ENCODE peak calls at places on chromosomes 13 and 19, in ten cellular contexts. One of them, this sample, is unnamed.

GRCh38 chr13:76879876-76880270 is 6.3 kb downstream of the KCTD12 start:
- DNase-seq in lower leg skin: no peak
- DNase-seq in upper lobe of right lung: no peak
- DNase-seq in sigmoid colon: no peak
- DNase-seq in bronchial epithelial cell: peak
- DNase-seq in HCT116: no peak
- DNase-seq in AG09319: no peak
- DNase-seq in cardiac muscle cell: no peak
- DNase-seq in RWPE1: no peak
- DNase-seq in HepG2: no peak
- DNase-seq in this sample: no peak

GRCh38 chr13:59664586-59664985 is 499.1 kb downstream of the DIAPH3 start:
- DNase-seq in lower leg skin: no peak
- DNase-seq in upper lobe of right lung: no peak
- DNase-seq in sigmoid colon: no peak
- DNase-seq in bronchial epithelial cell: no peak
- DNase-seq in HCT116: no peak
- DNase-seq in AG09319: no peak
- DNase-seq in cardiac muscle cell: no peak
- DNase-seq in RWPE1: no peak
- DNase-seq in HepG2: no peak
- DNase-seq in this sample: no peak

GRCh38 chr19:2659856-2660432 is 42.5 kb downstream of the GNG7 start:
- DNase-seq in lower leg skin: no peak
- DNase-seq in upper lobe of right lung: no peak
- DNase-seq in sigmoid colon: no peak
- DNase-seq in bronchial epithelial cell: no peak
- DNase-seq in HCT116: no peak
- DNase-seq in AG09319: no peak
- DNase-seq in cardiac muscle cell: no peak
- DNase-seq in RWPE1: no peak
- DNase-seq in HepG2: no peak
- DNase-seq in this sample: no peak

GRCh38 chr13:50415428-50415827 is 400.2 kb downstream of the KCNRG start:
- DNase-seq in lower leg skin: no peak
- DNase-seq in upper lobe of right lung: no peak
- DNase-seq in sigmoid colon: no peak
- DNase-seq in bronchial epithelial cell: no peak
- DNase-seq in HCT116: no peak
- DNase-seq in AG09319: no peak
- DNase-seq in cardiac muscle cell: peak
- DNase-seq in RWPE1: no peak
- DNase-seq in HepG2: no peak
- DNase-seq in this sample: no peak

GRCh38 chr13:86725105-86725504 is 925.9 kb upstream of the SLITRK6 start:
- DNase-seq in lower leg skin: no peak
- DNase-seq in upper lobe of right lung: no peak
- DNase-seq in sigmoid colon: no peak
- DNase-seq in bronchial epithelial cell: no peak
- DNase-seq in HCT116: no peak
- DNase-seq in AG09319: no peak
- DNase-seq in cardiac muscle cell: no peak
- DNase-seq in RWPE1: no peak
- DNase-seq in HepG2: no peak
- DNase-seq in this sample: no peak

GRCh38 chr13:100526299-100527030 is 62.1 kb downstream of the GGACT start:
- DNase-seq in lower leg skin: no peak
- DNase-seq in upper lobe of right lung: no peak
- DNase-seq in sigmoid colon: peak
- DNase-seq in bronchial epithelial cell: no peak
- DNase-seq in HCT116: no peak
- DNase-seq in AG09319: no peak
- DNase-seq in cardiac muscle cell: no peak
- DNase-seq in RWPE1: no peak
- DNase-seq in HepG2: no peak
- DNase-seq in this sample: no peak

GRCh38 chr19:28514166-28514565 is 698.8 kb downstream of the UQCRFS1 start:
- DNase-seq in lower leg skin: no peak
- DNase-seq in upper lobe of right lung: no peak
- DNase-seq in sigmoid colon: no peak
- DNase-seq in bronchial epithelial cell: no peak
- DNase-seq in HCT116: no peak
- DNase-seq in AG09319: no peak
- DNase-seq in cardiac muscle cell: no peak
- DNase-seq in RWPE1: no peak
- DNase-seq in HepG2: no peak
- DNase-seq in this sample: no peak

GRCh38 chr13:45393941-45394570 is 24.1 kb downstream of the SLC25A30 start:
- DNase-seq in lower leg skin: no peak
- DNase-seq in upper lobe of right lung: no peak
- DNase-seq in sigmoid colon: no peak
- DNase-seq in bronchial epithelial cell: peak
- DNase-seq in HCT116: peak
- DNase-seq in AG09319: no peak
- DNase-seq in cardiac muscle cell: peak
- DNase-seq in RWPE1: peak
- DNase-seq in HepG2: peak
- DNase-seq in this sample: no peak

GRCh38 chr19:40270362-40271089 is 14.6 kb downstream of the AKT2 start:
- DNase-seq in lower leg skin: no peak
- DNase-seq in upper lobe of right lung: no peak
- DNase-seq in sigmoid colon: no peak
- DNase-seq in bronchial epithelial cell: no peak
- DNase-seq in HCT116: no peak
- DNase-seq in AG09319: no peak
- DNase-seq in cardiac muscle cell: no peak
- DNase-seq in RWPE1: no peak
- DNase-seq in HepG2: no peak
- DNase-seq in this sample: no peak

GRCh38 chr19:45439569-45440258 is 16.0 kb upstream of the ERCC1 start:
- DNase-seq in lower leg skin: no peak
- DNase-seq in upper lobe of right lung: peak
- DNase-seq in sigmoid colon: peak
- DNase-seq in bronchial epithelial cell: peak
- DNase-seq in HCT116: no peak
- DNase-seq in AG09319: peak
- DNase-seq in cardiac muscle cell: peak
- DNase-seq in RWPE1: peak
- DNase-seq in HepG2: no peak
- DNase-seq in this sample: peak

GRCh38 chr19:33580026-33580644 is 41.6 kb upstream of the CHST8 start:
- DNase-seq in lower leg skin: no peak
- DNase-seq in upper lobe of right lung: no peak
- DNase-seq in sigmoid colon: no peak
- DNase-seq in bronchial epithelial cell: peak
- DNase-seq in HCT116: no peak
- DNase-seq in AG09319: no peak
- DNase-seq in cardiac muscle cell: no peak
- DNase-seq in RWPE1: no peak
- DNase-seq in HepG2: peak
- DNase-seq in this sample: no peak

GRCh38 chr13:32496574-32497160 is 41.9 kb downstream of the N4BP2L2 start:
- DNase-seq in lower leg skin: no peak
- DNase-seq in upper lobe of right lung: no peak
- DNase-seq in sigmoid colon: no peak
- DNase-seq in bronchial epithelial cell: no peak
- DNase-seq in HCT116: no peak
- DNase-seq in AG09319: no peak
- DNase-seq in cardiac muscle cell: peak
- DNase-seq in RWPE1: no peak
- DNase-seq in HepG2: no peak
- DNase-seq in this sample: no peak

GRCh38 chr19:30780456-30780855 is 408.3 kb downstream of the ZNF536 start:
- DNase-seq in lower leg skin: no peak
- DNase-seq in upper lobe of right lung: no peak
- DNase-seq in sigmoid colon: no peak
- DNase-seq in bronchial epithelial cell: no peak
- DNase-seq in HCT116: no peak
- DNase-seq in AG09319: no peak
- DNase-seq in cardiac muscle cell: no peak
- DNase-seq in RWPE1: no peak
- DNase-seq in HepG2: no peak
- DNase-seq in this sample: no peak

GRCh38 chr13:29847501-29847983 is 2.9 kb downstream of the UBL3 start:
- DNase-seq in lower leg skin: peak
- DNase-seq in upper lobe of right lung: no peak
- DNase-seq in sigmoid colon: no peak
- DNase-seq in bronchial epithelial cell: peak
- DNase-seq in HCT116: no peak
- DNase-seq in AG09319: no peak
- DNase-seq in cardiac muscle cell: peak
- DNase-seq in RWPE1: no peak
- DNase-seq in HepG2: peak
- DNase-seq in this sample: peak

GRCh38 chr19:55676384-55676783 is 1.4 kb downstream of the EPN1 start:
- DNase-seq in lower leg skin: no peak
- DNase-seq in upper lobe of right lung: no peak
- DNase-seq in sigmoid colon: no peak
- DNase-seq in bronchial epithelial cell: peak
- DNase-seq in HCT116: no peak
- DNase-seq in AG09319: no peak
- DNase-seq in cardiac muscle cell: peak
- DNase-seq in RWPE1: no peak
- DNase-seq in HepG2: no peak
- DNase-seq in this sample: no peak

DNA sequence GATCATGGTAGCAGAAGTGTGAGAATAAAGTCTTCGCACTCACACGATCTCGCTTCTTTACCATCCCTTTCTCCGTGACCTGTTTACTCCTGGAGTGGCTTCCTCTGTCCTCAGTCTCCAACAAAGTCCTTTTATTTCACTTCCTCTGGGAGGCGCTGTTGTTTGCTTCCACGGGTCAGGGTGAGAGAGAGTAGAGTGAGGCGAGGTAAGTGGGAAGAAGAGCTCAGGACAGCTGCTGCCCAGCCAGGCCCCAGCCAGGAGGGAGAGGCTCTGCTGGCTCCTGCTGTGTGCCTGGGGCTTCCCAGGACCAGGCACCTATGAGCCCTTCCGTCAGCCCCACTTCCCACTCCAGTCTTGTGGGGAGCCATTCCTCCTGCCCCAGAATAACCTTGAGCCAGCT is 242.1 kb downstream of the FGF9 start:
- DNase-seq in lower leg skin: no peak
- DNase-seq in upper lobe of right lung: no peak
- DNase-seq in sigmoid colon: no peak
- DNase-seq in bronchial epithelial cell: no peak
- DNase-seq in HCT116: peak
- DNase-seq in AG09319: no peak
- DNase-seq in cardiac muscle cell: no peak
- DNase-seq in RWPE1: no peak
- DNase-seq in HepG2: no peak
- DNase-seq in this sample: no peak
- TF ChIP-seq CTCF in lower leg skin: no peak
- TF ChIP-seq CTCF in upper lobe of right lung: no peak
- TF ChIP-seq CTCF in sigmoid colon: no peak
- TF ChIP-seq CTCF in bronchial epithelial cell: no peak
- TF ChIP-seq CTCF in HCT116: peak
- TF ChIP-seq CTCF in AG09319: no peak
- TF ChIP-seq CTCF in cardiac muscle cell: no peak
- TF ChIP-seq CTCF in RWPE1: no peak
- TF ChIP-seq CTCF in HepG2: peak
- TF ChIP-seq CTCF in this sample: no peak

DNA sequence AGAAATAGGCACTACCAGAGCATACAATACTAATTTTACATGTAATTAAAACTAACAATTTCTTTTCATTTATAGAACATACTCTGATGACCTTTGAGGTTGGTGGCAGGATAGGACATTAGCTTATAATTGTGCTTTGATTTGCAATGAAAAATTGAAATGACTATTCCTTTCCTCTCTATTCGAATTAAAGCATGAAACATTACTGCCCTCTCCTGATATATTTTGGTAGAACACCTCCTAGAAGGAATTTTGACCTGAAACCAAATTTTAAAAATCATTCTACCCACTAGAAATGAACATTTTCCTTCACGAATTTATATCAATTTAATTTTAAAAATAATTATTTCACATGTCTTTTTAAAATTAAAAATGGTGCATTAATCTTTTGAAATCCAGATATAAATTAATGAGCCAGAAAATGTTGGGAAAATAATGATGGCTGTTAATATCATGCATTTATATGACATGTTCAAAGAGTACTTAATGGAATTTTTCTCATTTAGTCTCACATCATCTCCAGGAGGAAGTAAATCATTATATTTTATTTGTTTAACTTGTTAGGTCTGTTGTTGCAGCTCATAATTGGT is 556.3 kb upstream of the ARGLU1 start:
- DNase-seq in lower leg skin: no peak
- DNase-seq in upper lobe of right lung: no peak
- DNase-seq in sigmoid colon: no peak
- DNase-seq in bronchial epithelial cell: peak
- DNase-seq in HCT116: no peak
- DNase-seq in AG09319: no peak
- DNase-seq in cardiac muscle cell: peak
- DNase-seq in RWPE1: peak
- DNase-seq in HepG2: peak
- DNase-seq in this sample: no peak
- TF ChIP-seq CTCF in lower leg skin: no peak
- TF ChIP-seq CTCF in upper lobe of right lung: peak
- TF ChIP-seq CTCF in sigmoid colon: peak
- TF ChIP-seq CTCF in bronchial epithelial cell: peak
- TF ChIP-seq CTCF in HCT116: peak
- TF ChIP-seq CTCF in AG09319: peak
- TF ChIP-seq CTCF in cardiac muscle cell: peak
- TF ChIP-seq CTCF in RWPE1: peak
- TF ChIP-seq CTCF in HepG2: peak
- TF ChIP-seq CTCF in this sample: peak

DNA sequence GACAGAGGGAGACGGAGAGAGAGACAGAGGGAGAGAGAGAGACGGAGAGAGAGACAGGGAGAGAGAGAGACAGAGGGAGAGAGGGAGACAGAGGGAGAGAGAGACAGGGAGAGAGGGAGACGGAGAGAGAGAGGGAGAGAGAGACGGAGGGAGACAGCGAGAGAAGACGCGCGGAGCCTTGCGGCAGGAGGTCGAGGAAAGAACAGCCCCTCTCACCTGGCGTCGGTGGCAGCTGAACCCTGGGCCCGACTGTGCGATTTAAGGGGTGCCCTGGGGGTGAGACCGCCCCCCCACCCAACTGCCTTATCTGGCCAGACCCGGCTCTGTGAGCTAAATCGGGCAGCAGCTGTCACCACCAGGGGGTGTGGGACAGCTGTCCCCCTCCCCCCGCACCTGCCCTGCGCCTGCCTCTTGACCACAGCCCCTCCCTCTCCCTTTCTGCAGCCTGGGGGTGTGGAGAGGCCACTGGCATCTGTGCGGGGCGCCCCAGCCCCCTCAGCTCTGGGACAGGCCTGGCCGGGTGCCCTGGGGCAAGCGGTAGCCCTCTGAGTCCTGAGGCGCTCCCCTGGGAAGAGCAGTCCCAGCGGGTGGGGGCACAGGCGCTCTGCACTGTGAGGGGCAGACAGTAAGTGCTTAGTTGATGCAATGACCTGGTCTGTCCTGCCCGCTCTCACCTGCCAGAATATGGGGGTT is 10.8 kb downstream of the JOSD2 start:
- DNase-seq in lower leg skin: no peak
- DNase-seq in upper lobe of right lung: no peak
- DNase-seq in sigmoid colon: no peak
- DNase-seq in bronchial epithelial cell: no peak
- DNase-seq in HCT116: no peak
- DNase-seq in AG09319: no peak
- DNase-seq in cardiac muscle cell: no peak
- DNase-seq in RWPE1: no peak
- DNase-seq in HepG2: no peak
- DNase-seq in this sample: no peak
- TF ChIP-seq CTCF in lower leg skin: no peak
- TF ChIP-seq CTCF in upper lobe of right lung: no peak
- TF ChIP-seq CTCF in sigmoid colon: no peak
- TF ChIP-seq CTCF in bronchial epithelial cell: no peak
- TF ChIP-seq CTCF in HCT116: peak
- TF ChIP-seq CTCF in AG09319: peak
- TF ChIP-seq CTCF in cardiac muscle cell: peak
- TF ChIP-seq CTCF in RWPE1: no peak
- TF ChIP-seq CTCF in HepG2: peak
- TF ChIP-seq CTCF in this sample: peak

GRCh38 chr19:13526552-13526951 is 20.3 kb upstream of the CACNA1A start:
- DNase-seq in lower leg skin: no peak
- DNase-seq in upper lobe of right lung: no peak
- DNase-seq in sigmoid colon: no peak
- DNase-seq in bronchial epithelial cell: peak
- DNase-seq in HCT116: peak
- DNase-seq in AG09319: no peak
- DNase-seq in cardiac muscle cell: peak
- DNase-seq in RWPE1: no peak
- DNase-seq in HepG2: no peak
- DNase-seq in this sample: peak
- TF ChIP-seq CTCF in lower leg skin: no peak
- TF ChIP-seq CTCF in upper lobe of right lung: peak
- TF ChIP-seq CTCF in sigmoid colon: no peak
- TF ChIP-seq CTCF in bronchial epithelial cell: no peak
- TF ChIP-seq CTCF in HCT116: peak
- TF ChIP-seq CTCF in AG09319: peak
- TF ChIP-seq CTCF in cardiac muscle cell: peak
- TF ChIP-seq CTCF in RWPE1: peak
- TF ChIP-seq CTCF in HepG2: peak
- TF ChIP-seq CTCF in this sample: peak